ENCODE peak calls at places on chromosomes 6 and 20, in ten cellular contexts. W is amygdala; Z is NCI-H1092 treated with DMSO at 0.1 percent for 48 hours; M is psoas muscle; R is DMS153; I is neural progenitor cell; A is NCI-H510A treated with DMSO at 0.1 percent for 48 hours; G is neural crest cell; P is stimulated activated naive CD8-positive, alpha-beta T cell treated with anti-CD3 and anti-CD28 coated beads, Interleukin-15, Interleukin-2, amounts not matched to agents 100 U/mL and 50 U/mL, for 24 hours; L is posterior cingulate gyrus. C is an unnamed sample.

GRCh38 chr6:122400121-122400450 is 634 bp downstream of the HSF2 start:
- DNase-seq in G (peak), I (no peak), L (no peak), R (no peak), Z (peak), M (peak), W (no peak), A (no peak), P (no peak), C (no peak)

GRCh38 chr20:4645109-4645508 is 76.6 kb upstream of the PRND start:
- DNase-seq in L (no peak), Z (no peak), I (no peak), W (no peak), M (no peak), R (no peak), A (no peak), P (no peak), G (no peak), C (no peak)

GRCh38 chr6:84796343-84796742 is 31.9 kb upstream of the TBX18 start:
- DNase-seq in M (no peak), A (no peak), P (no peak), W (no peak), Z (no peak), L (no peak), G (no peak), R (no peak), I (no peak), C (no peak)

GRCh38 chr6:46023216-46023915 is 7.7 kb upstream of the CLIC5 start:
- DNase-seq in R (no peak), P (no peak), L (no peak), G (no peak), M (no peak), W (no peak), I (no peak), Z (no peak), A (no peak), C (no peak)

GRCh38 chr6:27720607-27721580 is 191.3 kb downstream of the OR2B2 start:
- DNase-seq in P (peak), R (no peak), G (no peak), I (peak), Z (no peak), M (no peak), W (no peak), A (no peak), L (no peak), C (peak)

GRCh38 chr6:30169658-30170614 is 6.6 kb downstream of the TRIM15 start:
- DNase-seq in G (no peak), R (peak), Z (peak), M (no peak), L (no peak), A (peak), P (no peak), W (no peak), I (peak), C (peak)

GRCh38 chr20:40197744-40198143 is 491.3 kb downstream of the MAFB start:
- DNase-seq in G (no peak), R (no peak), A (no peak), I (no peak), W (no peak), M (no peak), P (no peak), L (no peak), Z (no peak), C (no peak)

GRCh38 chr6:170178561-170179477 is 112.1 kb downstream of the DLL1 start:
- DNase-seq in L (no peak), A (peak), W (no peak), I (no peak), R (peak), P (no peak), M (peak), Z (peak), G (no peak), C (peak)